ENCODE peak calls at places on chromosomes 12 and 14, in four cellular contexts. H, O, N and P are unnamed samples.

GRCh38 chr14:51780006-51780692 is 80.3 kb upstream of the GNG2 start:
- DNase-seq in N (peak), H (no peak), O (peak), P (peak)

GRCh38 chr14:101561145-101561896 is at the start of gene DIO3:
- DNase-seq in O (no peak), N (no peak), H (no peak), P (no peak)

GRCh38 chr12:131230340-131231099 is 276.8 kb downstream of the ADGRD1 start:
- DNase-seq in O (no peak), N (peak), H (no peak), P (no peak)

GRCh38 chr12:113040722-113041168 is 15.8 kb upstream of the DTX1 start:
- DNase-seq in N (peak), H (peak), O (no peak), P (peak)

GRCh38 chr14:33951183-33951840 is 438 bp upstream of the EGLN3 start:
- DNase-seq in O (no peak), H (peak), N (no peak), P (no peak)

GRCh38 chr12:85237320-85237719 is 42.7 kb upstream of the ALX1 start:
- DNase-seq in O (no peak), H (no peak), N (no peak), P (no peak)

GRCh38 chr12:51984657-51985056 is 22.1 kb upstream of the TAMALIN start:
- DNase-seq in H (no peak), N (no peak), O (no peak), P (no peak)

GRCh38 chr12:114480309-114481199 is 74.6 kb upstream of the TBX5 start:
- DNase-seq in H (no peak), N (no peak), O (no peak), P (no peak)

GRCh38 chr12:128069359-128069997 is 197.5 kb upstream of the TMEM132C start:
- DNase-seq in O (no peak), H (no peak), N (no peak), P (no peak)

GRCh38 chr12:6458281-6459003 is 6.6 kb downstream of the TAPBPL start:
- DNase-seq in N (no peak), O (no peak), H (no peak), P (no peak)

GRCh38 chr14:66379116-66379515 is 107.1 kb upstream of the CCDC196 start:
- DNase-seq in H (no peak), N (no peak), O (no peak), P (no peak)

GRCh38 chr14:20997564-20997963 is 1.5 kb upstream of the SLC39A2 start:
- DNase-seq in H (no peak), N (no peak), O (no peak), P (no peak)